ENCODE peak calls at places on chromosome 10, in eight cellular contexts. M is Peyer's patch, Y is endodermal cell, E is heart left ventricle, W is adrenal gland, N is IMR-90, G is adipocyte, H is colonic mucosa. U is an unnamed sample.

GRCh38 chr10:60203993-60204618 is 185.6 kb downstream of the ANK3 start:
- DNase-seq in M (no peak), Y (no peak), E (no peak), W (no peak), N (peak; percentile 54), G (peak; percentile 81), H (no peak), U (peak; percentile 40)

GRCh38 chr10:116120688-116121087 is 152.3 kb downstream of the GFRA1 start:
- DNase-seq in M (no peak), Y (peak; percentile 94), E (no peak), W (no peak), N (no peak), G (no peak), H (peak; percentile 16), U (no peak)

GRCh38 chr10:100020883-100021248 is 11.1 kb upstream of the DNMBP start:
- DNase-seq in M (no peak), Y (no peak), E (no peak), W (no peak), N (no peak), G (no peak), H (no peak), U (no peak)

GRCh38 chr10:805635-806305 is 116.3 kb upstream of the DIP2C start:
- DNase-seq in M (no peak), Y (peak; percentile 52), E (no peak), W (no peak), N (no peak), G (no peak), H (no peak), U (no peak)

GRCh38 chr10:127945335-127945734 is 38.4 kb downstream of the PTPRE start:
- DNase-seq in M (no peak), Y (no peak), E (no peak), W (peak; percentile 45), N (peak; percentile 17), G (no peak), H (peak; percentile 32), U (peak; percentile 66)

GRCh38 chr10:71308985-71309384 is 10.1 kb upstream of the SLC29A3 start:
- DNase-seq in M (no peak), Y (no peak), E (no peak), W (no peak), N (no peak), G (no peak), H (no peak), U (no peak)

GRCh38 chr10:77667426-77668324 is 30.1 kb upstream of the KCNMA1 start:
- DNase-seq in M (no peak), Y (no peak), E (no peak), W (no peak), N (no peak), G (no peak), H (no peak), U (no peak)

GRCh38 chr10:70920519-70920918 is 32.2 kb upstream of the PCBD1 start:
- DNase-seq in M (no peak), Y (no peak), E (no peak), W (no peak), N (no peak), G (no peak), H (peak; percentile 70), U (peak; percentile 76)

GRCh38 chr10:86779267-86780017 is 23.0 kb downstream of the BMPR1A start:
- DNase-seq in M (no peak), Y (no peak), E (no peak), W (no peak), N (peak; percentile 67), G (peak; percentile 32), H (no peak), U (no peak)

GRCh38 chr10:96269438-96270300 is 1.7 kb downstream of the BLNK start:
- DNase-seq in M (no peak), Y (no peak), E (no peak), W (no peak), N (no peak), G (no peak), H (peak; percentile 68), U (peak; percentile 54)

DNA sequence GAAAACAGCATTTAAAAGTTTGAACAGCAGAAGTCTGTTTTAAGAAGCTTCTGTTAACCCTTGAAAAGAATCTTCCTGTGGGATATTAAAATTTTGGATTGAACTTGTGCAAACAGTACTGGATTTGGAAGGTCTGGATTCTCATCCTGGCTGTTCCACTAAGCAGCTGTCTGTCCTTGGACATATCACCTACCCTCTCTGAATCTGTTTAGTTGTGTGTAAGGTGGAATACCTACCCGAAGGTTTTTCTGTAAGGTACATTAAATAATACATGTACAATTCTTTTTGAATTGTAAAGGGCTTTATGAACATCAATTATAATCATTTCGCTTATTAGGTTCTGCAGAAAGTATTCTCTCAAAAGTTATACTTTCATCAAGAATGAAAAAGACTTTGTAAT is 2.2 kb downstream of the PDCD4 start:
- DNase-seq in M (no peak), Y (no peak), E (no peak), W (no peak), N (no peak), G (no peak), H (no peak), U (no peak)
- H3K4me1 ChIP-seq in M (peaks cover 19% of the 10 kb centered on the region), Y (peaks cover 6% of the 10 kb centered on the region), E (no peaks in the 10 kb centered on the region), W (peaks cover 38% of the 10 kb centered on the region), N (peaks cover 4% of the 10 kb centered on the region), G (peaks cover 33% of the 10 kb centered on the region), H (peaks cover 2% of the 10 kb centered on the region), U (peaks cover 39% of the 10 kb centered on the region)

GRCh38 chr10:89327803-89328441 is at the start of gene IFIT3:
- DNase-seq in M (peak; percentile 37), Y (no peak), E (peak; percentile 80), W (peak; percentile 75), N (peak; percentile 96), G (peak; percentile 93), H (peak; percentile 58), U (no peak)

GRCh38 chr10:89332718-89333281 is 5.0 kb downstream of the IFIT3 start:
- DNase-seq in M (peak; percentile 30), Y (no peak), E (no peak), W (no peak), N (no peak), G (peak; percentile 31), H (no peak), U (no peak)

GRCh38 chr10:89330537-89330936 is 2.7 kb downstream of the IFIT3 start:
- DNase-seq in M (no peak), Y (no peak), E (no peak), W (no peak), N (no peak), G (no peak), H (no peak), U (no peak)

GRCh38 chr10:89337493-89337892 is 9.7 kb downstream of the IFIT3 start:
- DNase-seq in M (no peak), Y (no peak), E (no peak), W (no peak), N (peak; percentile 73), G (no peak), H (no peak), U (no peak)

DNA sequence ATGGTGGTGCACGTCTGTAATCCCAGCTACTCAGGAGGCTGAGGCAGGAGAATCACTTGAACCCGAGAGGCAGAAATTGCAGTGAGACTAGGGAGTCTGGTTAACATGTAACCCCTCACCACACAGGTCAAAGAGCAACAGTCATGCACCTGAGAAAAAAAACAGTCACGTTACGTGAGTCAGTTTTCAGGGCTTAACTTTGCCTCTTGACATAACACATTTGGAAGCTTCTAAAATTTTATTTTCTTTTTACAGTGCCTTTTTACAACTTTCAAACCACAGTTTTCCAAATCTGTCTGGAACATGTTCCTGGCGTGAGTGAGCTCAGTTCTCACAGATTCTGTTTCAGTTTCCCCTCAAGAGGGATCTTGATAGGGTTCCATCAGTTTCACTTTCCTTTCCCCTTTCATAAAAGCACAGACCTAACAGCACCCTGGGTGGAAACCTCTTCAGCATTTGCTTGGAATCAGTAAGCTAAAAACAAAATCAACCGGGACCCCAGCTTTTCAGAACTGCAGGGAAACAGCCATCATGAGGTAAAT is 4.4 kb downstream of the IFIT3 start:
- DNase-seq in M (peak; percentile 24), Y (no peak), E (no peak), W (no peak), N (peak; percentile 78), G (peak; percentile 84), H (peak; percentile 45), U (no peak)
- H3K4me1 ChIP-seq in M (peaks cover 60% of the 10 kb centered on the region), Y (peaks cover 25% of the 10 kb centered on the region), E (no peaks in the 10 kb centered on the region), W (peaks cover 62% of the 10 kb centered on the region), N (peaks cover 15% of the 10 kb centered on the region), G (peaks cover 42% of the 10 kb centered on the region), H (peaks cover 6% of the 10 kb centered on the region), U (peaks cover 17% of the 10 kb centered on the region)

GRCh38 chr10:74079028-74079913 is 71.4 kb downstream of the AP3M1 start:
- DNase-seq in M (no peak), Y (no peak), E (no peak), W (no peak), N (peak; percentile 33), G (peak; percentile 56), H (no peak), U (no peak)

GRCh38 chr10:74077416-74077815 is 73.2 kb downstream of the AP3M1 start:
- DNase-seq in M (no peak), Y (no peak), E (no peak), W (no peak), N (no peak), G (no peak), H (no peak), U (no peak)

GRCh38 chr10:74075906-74076305 is 74.7 kb downstream of the AP3M1 start:
- DNase-seq in M (no peak), Y (no peak), E (no peak), W (no peak), N (no peak), G (no peak), H (no peak), U (no peak)

GRCh38 chr10:74078037-74078436 is 72.6 kb downstream of the AP3M1 start:
- DNase-seq in M (no peak), Y (no peak), E (no peak), W (no peak), N (peak; percentile 66), G (no peak), H (no peak), U (no peak)

DNA sequence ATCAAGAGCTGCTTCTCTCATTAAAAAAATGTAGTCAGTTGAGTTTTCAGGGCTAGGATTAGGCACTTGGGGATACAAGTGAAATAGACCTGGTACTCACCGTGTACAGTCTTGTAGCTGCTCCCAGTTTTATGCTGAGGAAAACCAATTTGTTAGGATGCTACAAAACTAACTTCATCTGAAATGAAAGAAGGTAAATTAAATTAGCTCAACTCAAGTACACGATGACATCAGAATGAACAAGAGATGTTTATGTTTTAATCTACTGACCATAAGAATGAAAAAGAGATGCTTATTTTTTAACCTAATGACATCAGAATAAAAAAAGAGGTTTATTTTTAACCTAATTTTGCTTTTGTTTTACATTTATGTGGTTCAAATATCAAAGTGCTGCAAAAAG is 73.7 kb downstream of the AP3M1 start:
- DNase-seq in M (no peak), Y (no peak), E (no peak), W (no peak), N (peak; percentile 44), G (no peak), H (no peak), U (no peak)
- H3K4me1 ChIP-seq in M (peaks cover 10% of the 10 kb centered on the region), Y (peaks cover 3% of the 10 kb centered on the region), E (peaks cover 8% of the 10 kb centered on the region), W (no peaks in the 10 kb centered on the region), N (peaks cover 16% of the 10 kb centered on the region), G (peaks cover 43% of the 10 kb centered on the region), H (no peaks in the 10 kb centered on the region), U (no peaks in the 10 kb centered on the region)

GRCh38 chr10:131125511-131126225 is 185.9 kb downstream of the TCERG1L start:
- DNase-seq in M (no peak), Y (no peak), E (no peak), W (no peak), N (no peak), G (no peak), H (no peak), U (no peak)
- H3K4me1 ChIP-seq in M (no peaks in the 10 kb centered on the region), Y (peaks cover 12% of the 10 kb centered on the region), E (no peaks in the 10 kb centered on the region), W (no peaks in the 10 kb centered on the region), N (no peaks in the 10 kb centered on the region), G (no peaks in the 10 kb centered on the region), H (no peaks in the 10 kb centered on the region), U (no peaks in the 10 kb centered on the region)

U was measured in mucosa of descending colon.